ENCODE peak calls at places on chromosomes 2 and 18, in four cellular contexts. Y, A, S and V are unnamed samples. For H3K9me2, the result is how much of the 10 kb centered on the place peaks cover.

GRCh38 chr2:66435549-66435875 is 587 bp downstream of the MEIS1 start:
- DNase-seq in S (no peak), Y (peak), A (no peak), V (peak)

GRCh38 chr2:227191367-227191766 is 26.9 kb downstream of the COL4A3 start:
- DNase-seq in A (peak), Y (no peak), S (no peak), V (peak)

GRCh38 chr2:30664761-30665358 is 142.4 kb downstream of the CAPN13 start:
- DNase-seq in S (no peak), A (peak), Y (peak), V (peak)

GRCh38 chr18:6920099-6920955 is 190.8 kb downstream of the ARHGAP28 start:
- DNase-seq in Y (peak), A (peak), S (peak), V (peak)

GRCh38 chr2:62099050-62099449 is 96.9 kb upstream of the B3GNT2 start:
- DNase-seq in Y (no peak), A (no peak), S (no peak), V (no peak)

GRCh38 chr2:204160991-204161390 is 224.4 kb downstream of the ICOS start:
- DNase-seq in S (no peak), Y (no peak), A (no peak), V (no peak)

GRCh38 chr2:60861736-60862135 is 19.6 kb upstream of the REL start:
- DNase-seq in A (no peak), Y (peak), S (no peak), V (peak)

GRCh38 chr2:38515155-38516074 is 87.3 kb downstream of the HNRNPLL start:
- DNase-seq in A (peak), S (no peak), Y (peak), V (peak)

GRCh38 chr18:73511751-73512525 is 635.7 kb downstream of the FBXO15 start:
- DNase-seq in Y (no peak), S (no peak), A (no peak), V (peak)

GRCh38 chr2:74499269-74499939 is at the start of gene LBX2:
- DNase-seq in S (no peak), Y (no peak), A (no peak), V (peak)

GRCh38 chr2:128640847-128641360 is 322.2 kb upstream of the HS6ST1 start:
- DNase-seq in Y (no peak), S (no peak), A (no peak), V (no peak)
- H3K9me2 ChIP-seq in Y (under half), S (under half), A (under half), V (under half)

GRCh38 chr2:10217499-10217861 is 85.2 kb upstream of the HPCAL1 start:
- DNase-seq in S (no peak), A (no peak), Y (no peak), V (no peak)
- H3K9me2 ChIP-seq in S (under half), A (under half), Y (under half), V (under half)

DNA sequence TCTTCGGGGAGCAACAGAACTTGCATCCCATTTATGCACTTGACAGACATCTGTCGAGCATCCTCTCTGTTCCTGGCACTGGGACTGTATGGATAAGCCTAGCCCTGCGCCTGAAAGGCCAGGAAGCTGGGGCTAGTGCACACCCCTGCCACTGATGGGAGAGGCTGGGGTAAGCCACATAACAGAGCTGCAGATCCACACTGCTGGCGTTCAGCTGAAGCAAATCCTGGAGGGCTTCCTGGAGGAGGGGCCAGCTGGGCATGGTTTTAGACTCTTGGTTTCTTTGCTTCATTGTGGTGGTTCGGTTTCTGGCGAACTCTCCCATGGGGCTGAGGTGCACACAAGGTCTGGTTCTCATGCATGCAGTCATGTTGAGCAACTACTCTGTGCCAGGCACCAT is 45.5 kb upstream of the FOSL2 start:
- DNase-seq in S (no peak), A (no peak), Y (no peak), V (no peak)
- H3K9me2 ChIP-seq in S (under half), A (under half), Y (under half), V (under half)

DNA sequence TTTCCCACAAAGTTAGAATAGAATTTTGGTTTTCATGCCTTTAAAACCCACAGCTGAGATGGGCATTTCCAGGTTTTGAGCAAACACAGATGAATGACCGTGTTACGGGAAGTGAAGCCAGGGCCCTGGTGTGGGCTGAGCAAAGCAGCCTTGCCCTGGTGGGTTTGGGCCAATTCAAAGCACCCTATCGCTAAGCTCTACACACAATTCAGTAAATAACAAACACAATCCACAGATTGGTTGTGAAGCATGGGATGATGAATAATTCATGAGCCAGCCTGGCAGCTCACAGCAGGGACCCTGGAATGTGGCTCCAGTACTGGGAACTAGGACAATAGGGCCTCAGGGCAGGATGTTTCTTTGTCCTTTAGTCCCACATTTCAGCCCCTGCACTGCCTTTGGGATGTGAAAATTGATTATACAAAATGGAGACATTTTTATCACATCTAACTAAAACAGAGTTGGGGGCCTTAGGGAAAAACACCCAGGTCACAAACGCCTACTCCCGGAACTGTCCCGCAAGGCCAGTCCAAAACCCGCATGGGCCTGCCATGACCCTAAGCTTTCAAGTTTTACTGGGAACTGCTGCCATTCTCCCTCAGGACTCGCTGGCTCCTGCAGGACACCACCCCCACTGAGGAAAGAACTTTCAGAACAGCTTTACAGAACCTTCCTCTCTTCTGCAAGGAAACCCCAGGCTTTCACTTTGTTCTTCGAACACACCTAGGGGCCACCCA is 320.2 kb upstream of the HS6ST1 start:
- DNase-seq in A (no peak), Y (no peak), S (no peak), V (peak)
- H3K9me2 ChIP-seq in A (under half), Y (under half), S (under half), V (under half)

DNA sequence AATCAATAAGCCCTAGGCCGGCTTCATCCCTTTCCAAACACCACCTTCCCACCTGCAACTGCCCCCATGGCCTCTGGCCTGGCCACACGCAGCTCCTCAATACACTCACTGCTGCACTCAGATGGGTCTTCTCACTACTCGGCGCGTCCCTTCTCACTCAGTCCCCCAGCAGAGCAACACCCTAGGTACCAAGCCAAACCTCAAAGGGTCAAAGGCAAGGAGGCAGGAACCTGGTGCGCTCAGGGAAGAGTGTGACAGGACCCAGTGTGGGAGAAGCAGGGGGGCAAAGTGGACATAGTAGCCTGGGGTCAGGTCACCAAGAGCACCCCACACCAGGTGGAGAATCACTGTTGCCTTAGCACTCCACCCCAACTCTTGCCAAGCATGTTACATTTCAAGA is 90.6 kb downstream of the TTC32 start:
- DNase-seq in A (no peak), S (no peak), Y (no peak), V (no peak)
- H3K9me2 ChIP-seq in A (under half), S (under half), Y (under half), V (under half)

DNA sequence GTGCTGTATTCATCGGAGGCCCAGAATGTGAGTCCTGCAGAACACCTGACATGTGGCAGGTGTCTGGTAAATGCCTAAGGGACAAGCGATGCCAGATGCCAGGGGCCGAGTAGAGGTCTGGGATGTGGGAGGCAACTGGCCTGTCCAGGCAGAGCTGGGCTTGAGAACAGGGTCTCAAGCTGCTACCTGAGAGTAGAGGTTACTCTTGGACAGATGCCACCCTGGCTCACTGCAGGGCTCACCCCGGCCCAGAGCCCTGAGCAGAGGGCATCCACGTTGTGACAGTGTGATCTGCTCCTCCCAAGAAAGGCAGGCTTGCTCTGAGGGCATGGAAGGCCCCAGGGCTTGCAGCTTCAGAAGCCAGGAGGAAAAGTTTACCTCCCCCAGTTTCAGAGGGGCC is 692.0 kb upstream of the ID2 start:
- DNase-seq in Y (no peak), S (no peak), A (no peak), V (no peak)
- H3K9me2 ChIP-seq in Y (under half), S (under half), A (under half), V (under half)

GRCh38 chr18:47480166-47480565 is 228.7 kb upstream of the SKOR2 start:
- DNase-seq in S (no peak), Y (no peak), A (no peak), V (no peak)
- H3K9me2 ChIP-seq in S (under half), Y (under half), A (under half), V (under half)

GRCh38 chr2:189305291-189305943 is 125.9 kb upstream of the COL5A2 start:
- DNase-seq in S (no peak), Y (no peak), A (peak), V (peak)
- H3K9me2 ChIP-seq in S (under half), Y (under half), A (under half), V (under half)